ENCODE peak calls at places on chromosome X, in five cellular contexts. D, M, S, L and R are unnamed samples.

GRCh38 chrX:769796-770195 is 139.2 kb downstream of the SHOX start:
- DNase-seq in L (no peak), S (no peak), M (no peak), D (no peak), R (no peak)

GRCh38 chrX:153459976-153460375 is 10.4 kb downstream of the HAUS7 start:
- DNase-seq in S (peak), D (no peak), L (peak), M (no peak), R (peak)

GRCh38 chrX:98067611-98068010 is 1183.9 kb downstream of the RPA4 start:
- DNase-seq in D (no peak), M (no peak), S (peak), L (peak), R (no peak)

GRCh38 chrX:54931107-54931506 is 10.5 kb downstream of the TRO start:
- DNase-seq in L (no peak), M (no peak), D (no peak), S (no peak), R (no peak)

GRCh38 chrX:57821703-57822375 is 88.4 kb downstream of the ZXDA start:
- DNase-seq in S (peak), L (peak), D (no peak), M (no peak), R (peak)

GRCh38 chrX:15349046-15349445 is 13.7 kb upstream of the PIGA start:
- DNase-seq in L (peak), M (no peak), S (peak), D (no peak), R (peak)

GRCh38 chrX:117325706-117326105 is 790.9 kb downstream of the KLHL13 start:
- DNase-seq in S (no peak), D (no peak), M (no peak), L (no peak), R (no peak)

GRCh38 chrX:1440506-1440905 is 12.2 kb downstream of the ASMTL start:
- DNase-seq in S (no peak), D (no peak), M (no peak), L (no peak), R (no peak)

GRCh38 chrX:70508296-70508911 is 63.8 kb downstream of the DLG3 start:
- DNase-seq in L (peak), D (no peak), M (no peak), S (no peak), R (peak)

GRCh38 chrX:30680618-30681017 is 27.4 kb downstream of the GK start:
- DNase-seq in D (no peak), M (no peak), L (no peak), S (no peak), R (no peak)

GRCh38 chrX:17814557-17814956 is 46.5 kb downstream of the RAI2 start:
- DNase-seq in S (peak), D (no peak), L (peak), M (no peak), R (no peak)

GRCh38 chrX:77114501-77114900 is 332.7 kb upstream of the FGF16 start:
- DNase-seq in L (no peak), D (no peak), M (no peak), S (no peak), R (no peak)

GRCh38 chrX:24148118-24148517 is 1.4 kb upstream of the ZFX start:
- DNase-seq in M (no peak), L (peak), S (peak), D (no peak), R (peak)

GRCh38 chrX:5823861-5824260 is 404.8 kb downstream of the NLGN4X start:
- DNase-seq in S (no peak), L (no peak), D (no peak), M (no peak), R (no peak)

GRCh38 chrX:34859191-34859590 is 83.4 kb upstream of the FAM47B start:
- DNase-seq in M (no peak), D (no peak), L (no peak), S (no peak), R (no peak)

GRCh38 chrX:8424941-8425340 is 39.7 kb upstream of the VCX3B start:
- DNase-seq in D (no peak), S (no peak), L (no peak), M (no peak), R (no peak)

GRCh38 chrX:154369453-154370299 is 4.8 kb downstream of the FLNA start:
- DNase-seq in D (peak), M (peak), S (peak), L (peak), R (peak)

GRCh38 chrX:16196829-16197228 is 29.5 kb downstream of the MAGEB17 start:
- DNase-seq in L (no peak), D (no peak), M (no peak), S (no peak), R (no peak)

GRCh38 chrX:9510366-9510765 is 45.5 kb downstream of the TBL1X start:
- DNase-seq in L (no peak), M (no peak), D (no peak), S (no peak), R (no peak)

GRCh38 chrX:77742788-77743476 is 43.1 kb downstream of the ATRX start:
- DNase-seq in S (no peak), L (no peak), D (peak), M (no peak), R (peak)

GRCh38 chrX:11272863-11273262 is 20.4 kb upstream of the AMELX start:
- DNase-seq in D (no peak), M (no peak), S (no peak), L (no peak), R (no peak)

GRCh38 chrX:122517781-122518180 is 666.3 kb upstream of the GRIA3 start:
- DNase-seq in L (peak), D (no peak), S (peak), M (no peak), R (no peak)

GRCh38 chrX:105969487-105969886 is 69.0 kb downstream of the SERPINA7 start:
- DNase-seq in S (no peak), L (no peak), D (no peak), M (no peak), R (no peak)

GRCh38 chrX:55450259-55450658 is 1.7 kb upstream of the MAGEH1 start:
- DNase-seq in D (no peak), M (no peak), S (no peak), L (peak), R (peak)

GRCh38 chrX:3348191-3348590 is 1.7 kb upstream of the MXRA5 start:
- DNase-seq in D (no peak), M (no peak), L (no peak), S (no peak), R (no peak)

GRCh38 chrX:112670290-112670689 is 9.4 kb downstream of the LHFPL1 start:
- DNase-seq in S (no peak), L (no peak), M (no peak), D (no peak), R (no peak)

GRCh38 chrX:3351287-3351686 is 4.8 kb upstream of the MXRA5 start:
- DNase-seq in L (no peak), M (no peak), S (no peak), D (no peak), R (no peak)

GRCh38 chrX:119399772-119400101 is 601 bp downstream of the SLC25A43 start:
- DNase-seq in D (no peak), M (no peak), L (no peak), S (peak), R (peak)

GRCh38 chrX:18360867-18361266 is 6.4 kb upstream of the SCML2 start:
- DNase-seq in M (no peak), D (no peak), L (peak), S (no peak), R (no peak)

GRCh38 chrX:149829751-149830191 is 48.0 kb downstream of the MAGEA9 start:
- DNase-seq in S (peak), L (peak), D (no peak), M (peak), R (no peak)

GRCh38 chrX:9885150-9885549 is 82.0 kb upstream of the CLDN34 start:
- DNase-seq in S (peak), D (peak), L (peak), M (no peak), R (peak)

GRCh38 chrX:30170900-30171299 is 44.5 kb upstream of the MAGEB2 start:
- DNase-seq in M (no peak), S (no peak), D (no peak), L (no peak), R (no peak)

GRCh38 chrX:43860646-43861370 is 21.4 kb downstream of the MAOB start:
- DNase-seq in D (no peak), L (peak), M (no peak), S (peak), R (peak)